ENCODE peak calls at places on chromosomes 3 and 15, in nine cellular contexts. U, E, G, X, N, D, Z, Y and C are unnamed samples.
A peak's percentile ranks its signal among the peaks of the same experiment; 100 is the strongest.

GRCh38 chr3:197549261-197549885 is 6.4 kb downstream of the BDH1 start:
- DNase-seq in U (no peak), E (no peak), G (no peak), X (no peak), N (no peak), D (no peak), Z (no peak), Y (no peak), C (no peak)

GRCh38 chr15:54659668-54660067 is 537.1 kb downstream of the RSL24D1 start:
- DNase-seq in U (no peak), E (no peak), G (no peak), X (no peak), N (no peak), D (no peak), Z (no peak), Y (no peak), C (no peak)

GRCh38 chr3:166478356-166478755 is 641.1 kb upstream of the BCHE start:
- DNase-seq in U (no peak), E (no peak), G (no peak), X (no peak), N (no peak), D (no peak), Z (no peak), Y (no peak), C (no peak)

GRCh38 chr3:29805757-29806156 is 524.9 kb downstream of the RBMS3 start:
- DNase-seq in U (peak; percentile 32), E (no peak), G (no peak), X (no peak), N (no peak), D (no peak), Z (no peak), Y (no peak), C (no peak)

GRCh38 chr3:146823622-146824021 is 218.5 kb upstream of the PLSCR5 start:
- DNase-seq in U (no peak), E (peak; percentile 17), G (no peak), X (no peak), N (no peak), D (peak; percentile 63), Z (no peak), Y (no peak), C (no peak)

GRCh38 chr3:171846594-171846993 is 3.4 kb downstream of the TMEM212 start:
- DNase-seq in U (peak; percentile 57), E (no peak), G (no peak), X (no peak), N (no peak), D (no peak), Z (no peak), Y (peak; percentile 69), C (no peak)

GRCh38 chr3:140434261-140434905 is 243.5 kb upstream of the TRIM42 start:
- DNase-seq in U (no peak), E (no peak), G (no peak), X (no peak), N (no peak), D (no peak), Z (no peak), Y (no peak), C (no peak)

GRCh38 chr15:100665570-100665969 is 63.2 kb downstream of the ASB7 start:
- DNase-seq in U (peak; percentile 60), E (no peak), G (no peak), X (no peak), N (no peak), D (no peak), Z (no peak), Y (no peak), C (no peak)

GRCh38 chr3:107928084-107928445 is 162.8 kb downstream of the CD47 start:
- DNase-seq in U (peak; percentile 59), E (no peak), G (no peak), X (peak; percentile 18), N (no peak), D (peak; percentile 11), Z (no peak), Y (peak; percentile 42), C (no peak)

GRCh38 chr15:62846805-62847481 is 195.6 kb upstream of the TPM1 start:
- DNase-seq in U (no peak), E (no peak), G (no peak), X (no peak), N (no peak), D (no peak), Z (no peak), Y (no peak), C (no peak)

GRCh38 chr3:133935843-133936825 is 40.5 kb upstream of the RAB6B start:
- DNase-seq in U (no peak), E (no peak), G (no peak), X (no peak), N (no peak), D (no peak), Z (no peak), Y (no peak), C (no peak)

GRCh38 chr15:50543556-50543955 is 2.9 kb downstream of the USP50 start:
- DNase-seq in U (peak; percentile 31), E (no peak), G (no peak), X (no peak), N (no peak), D (no peak), Z (no peak), Y (no peak), C (no peak)

DNA sequence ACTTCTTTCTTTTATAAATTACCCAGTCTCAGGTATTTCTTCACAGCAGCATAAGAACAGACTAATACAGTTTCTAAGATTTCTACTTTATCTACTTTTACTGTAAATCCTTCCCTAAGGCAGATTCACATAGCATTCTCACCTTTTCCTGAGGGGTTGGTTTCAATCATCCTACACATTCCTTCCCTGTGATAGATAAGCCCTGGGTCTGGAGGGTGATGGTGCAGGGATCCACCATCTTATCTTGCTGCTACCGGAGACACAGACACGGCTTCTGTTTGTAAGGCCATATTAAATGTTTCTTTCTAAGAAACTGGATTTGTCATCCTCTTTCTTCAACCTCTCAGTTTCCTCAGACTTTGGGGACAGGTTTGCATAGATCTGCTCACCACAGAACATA is 6.1 kb downstream of the IQCF5 start:
- DNase-seq in U (no peak), E (no peak), G (no peak), X (no peak), N (no peak), D (no peak), Z (no peak), Y (no peak), C (no peak)
- TF ChIP-seq CTCF in U (no peak), E (no peak), G (no peak), X (no peak), N (no peak), D (no peak), Z (no peak), Y (no peak), C (no peak)

GRCh38 chr15:85444329-85444605 is 63.9 kb downstream of the AKAP13 start:
- DNase-seq in U (no peak), E (no peak), G (no peak), X (no peak), N (no peak), D (no peak), Z (no peak), Y (no peak), C (no peak)
- H3K4me3 ChIP-seq in U (no peak overlapping the region), E (no peak overlapping the region), G (no peak overlapping the region), X (no peak overlapping the region), N (no peak overlapping the region), D (no peak overlapping the region), Z (no peak overlapping the region), Y (no peak overlapping the region), C (no peak overlapping the region)

DNA sequence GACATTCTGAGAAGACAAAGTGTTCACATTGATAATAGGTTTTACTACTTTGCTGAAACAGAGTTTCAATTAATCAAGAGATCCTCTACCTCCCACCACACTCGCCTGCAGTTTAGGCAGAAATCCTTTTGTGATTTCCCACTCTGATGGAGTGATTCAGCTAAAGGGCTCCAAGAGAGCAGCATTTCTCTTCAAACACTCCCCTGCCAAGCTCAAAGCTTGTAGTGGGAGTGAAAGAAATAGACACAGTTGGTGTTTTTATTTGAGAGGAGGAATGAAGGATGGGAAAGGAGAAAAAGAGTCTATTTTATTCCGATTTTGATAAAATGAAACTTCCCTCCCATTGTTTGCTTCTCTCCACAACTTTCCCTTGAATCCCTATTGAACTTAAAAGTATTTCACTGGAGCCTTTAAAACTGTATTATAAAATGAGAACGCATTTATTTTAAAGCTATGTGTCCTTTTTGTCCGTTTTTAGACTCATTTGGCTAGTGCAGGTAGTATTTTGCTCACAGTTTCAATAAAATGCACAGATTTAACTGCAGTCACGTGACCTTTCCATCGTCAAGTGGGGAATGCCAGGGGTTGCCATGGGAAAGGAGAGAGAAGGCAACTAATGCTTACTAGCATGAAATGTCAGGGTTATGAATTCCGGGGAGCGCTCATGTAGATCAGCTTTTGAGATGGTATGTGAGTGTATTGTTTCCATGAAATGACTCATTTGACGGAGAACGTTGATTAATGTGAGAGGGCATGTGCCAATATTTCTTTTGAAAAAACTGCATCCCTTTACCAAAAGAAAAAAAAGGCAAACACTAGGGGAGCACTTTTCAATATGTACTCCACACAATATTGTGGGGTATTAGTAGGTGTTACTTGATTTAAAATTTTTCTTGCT is 7.7 kb upstream of the OSBPL11 start:
- DNase-seq in U (peak; percentile 68), E (no peak), G (no peak), X (no peak), N (peak; percentile 48), D (peak; percentile 17), Z (peak; percentile 6), Y (peak; percentile 77), C (peak; percentile 82)
- TF ChIP-seq CTCF in U (peak; percentile 19), E (no peak), G (no peak), X (no peak), N (peak; percentile 13), D (peak; percentile 20), Z (peak; percentile 3), Y (peak; percentile 12), C (peak; percentile 29)

DNA sequence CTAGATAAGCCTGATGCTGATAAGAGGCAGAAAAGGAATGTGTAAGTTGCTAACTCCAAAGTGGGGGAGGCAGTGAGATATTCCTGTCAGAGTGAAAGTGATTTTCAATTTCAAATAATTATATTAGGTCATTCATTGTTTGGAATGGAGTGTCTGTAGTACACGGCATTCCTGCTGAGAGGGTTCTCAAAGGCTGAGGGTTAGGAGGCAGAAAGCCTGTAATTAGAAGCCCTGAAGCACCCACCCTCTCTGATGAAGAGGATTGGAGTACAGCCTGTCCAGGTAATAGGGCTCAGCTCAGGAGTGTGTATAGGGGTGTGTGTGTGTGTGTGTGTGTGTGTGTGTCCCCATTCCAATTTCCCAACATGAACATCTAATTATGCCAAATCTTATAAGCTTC is 486.8 kb downstream of the MAGI1 start:
- DNase-seq in U (no peak), E (no peak), G (no peak), X (no peak), N (no peak), D (peak; percentile 54), Z (no peak), Y (no peak), C (no peak)
- H3K4me3 ChIP-seq in U (no peak overlapping the region), E (no peak overlapping the region), G (no peak overlapping the region), X (no peak overlapping the region), N (no peak overlapping the region), D (no peak overlapping the region), Z (no peak overlapping the region), Y (no peak overlapping the region), C (no peak overlapping the region)

GRCh38 chr3:9786825-9787654 is 5.2 kb downstream of the TADA3 start:
- DNase-seq in U (no peak), E (no peak), G (no peak), X (no peak), N (no peak), D (no peak), Z (no peak), Y (no peak), C (no peak)
- TF ChIP-seq CTCF in U (peak; percentile 47), E (no peak), G (no peak), X (peak; percentile 36), N (peak; percentile 50), D (peak; percentile 47), Z (no peak), Y (peak; percentile 46), C (peak; percentile 59)